ENCODE peak calls at places on chromosome 1, in five cellular contexts. G, B, S, Y and W are unnamed samples.
A peak's percentile ranks its signal among the peaks of the same experiment; 100 is the strongest.

GRCh38 chr1:156075158-156075557 is 7.1 kb downstream of the MEX3A start:
- DNase-seq in G (no peak), B (no peak), S (no peak), Y (no peak), W (no peak)

GRCh38 chr1:39431927-39432326 is 59.5 kb upstream of the BMP8A start:
- DNase-seq in G (peak; percentile 59), B (no peak), S (no peak), Y (no peak), W (no peak)

GRCh38 chr1:6128276-6129081 is 51.6 kb downstream of the CHD5 start:
- DNase-seq in G (no peak), B (no peak), S (no peak), Y (no peak), W (no peak)

GRCh38 chr1:2583871-2584341 is 2.7 kb upstream of the PRXL2B start:
- DNase-seq in G (no peak), B (no peak), S (no peak), Y (no peak), W (no peak)

GRCh38 chr1:202143011-202143767 is 1.3 kb downstream of the ARL8A start:
- DNase-seq in G (no peak), B (no peak), S (no peak), Y (no peak), W (no peak)

GRCh38 chr1:182556279-182556678 is 32.8 kb downstream of the RNASEL start:
- DNase-seq in G (no peak), B (no peak), S (no peak), Y (no peak), W (no peak)

GRCh38 chr1:89721351-89721750 is 88.4 kb downstream of the LRRC8C start:
- DNase-seq in G (peak; percentile 54), B (no peak), S (no peak), Y (no peak), W (no peak)

GRCh38 chr1:212630159-212630900 is 21.8 kb downstream of the ATF3 start:
- DNase-seq in G (peak; percentile 58), B (peak; percentile 40), S (no peak), Y (peak; percentile 57), W (peak; percentile 69)

GRCh38 chr1:110850632-110851031 is 22.3 kb upstream of the CD53 start:
- DNase-seq in G (no peak), B (no peak), S (no peak), Y (no peak), W (no peak)

GRCh38 chr1:42740756-42741580 is 932 bp upstream of the CLDN19 start:
- DNase-seq in G (no peak), B (peak; percentile 6), S (no peak), Y (no peak), W (no peak)

GRCh38 chr1:39995973-39996393 is 41.0 kb downstream of the MFSD2A start:
- DNase-seq in G (no peak), B (no peak), S (no peak), Y (no peak), W (no peak)

GRCh38 chr1:7511381-7511780 is 259.7 kb upstream of the VAMP3 start:
- DNase-seq in G (no peak), B (no peak), S (no peak), Y (no peak), W (no peak)